ENCODE peak calls at places on chromosomes 2 and 18, in seven cellular contexts. T is testis, O is IMR-90, V is HCT116, B is ovary, R is breast epithelium, C is uterus. K is an unnamed sample.

GRCh38 chr2:1634681-1635341 is 109.5 kb downstream of the PXDN start:
- DNase-seq in V (no peak), B (peak), C (no peak), O (no peak), T (no peak), R (no peak), K (no peak)

GRCh38 chr18:79006106-79006795 is 26.6 kb downstream of the SALL3 start:
- DNase-seq in V (no peak), B (no peak), T (no peak), O (no peak), C (no peak), R (no peak), K (no peak)

GRCh38 chr2:203718087-203718486 is 11.6 kb downstream of the CD28 start:
- DNase-seq in V (no peak), R (no peak), O (peak), C (no peak), B (no peak), T (no peak), K (no peak)

GRCh38 chr2:161115605-161116097 is 44.6 kb upstream of the TANK start:
- DNase-seq in V (no peak), B (no peak), R (no peak), O (no peak), C (no peak), T (no peak), K (no peak)

GRCh38 chr2:219369447-219369861 is 18.3 kb downstream of the DNPEP start:
- DNase-seq in T (peak), B (peak), C (peak), V (no peak), R (peak), O (peak), K (no peak)

GRCh38 chr2:119049968-119050657 is 108.1 kb downstream of the MARCO start:
- DNase-seq in T (peak), R (no peak), V (no peak), B (peak), O (no peak), C (no peak), K (no peak)

GRCh38 chr2:45821558-45822271 is 170.2 kb downstream of the PRKCE start:
- DNase-seq in B (peak), O (peak), C (peak), R (peak), V (peak), T (peak), K (peak)

GRCh38 chr2:203730076-203730729 is 23.8 kb downstream of the CD28 start:
- DNase-seq in C (no peak), B (no peak), O (peak), R (no peak), T (no peak), V (no peak), K (no peak)

GRCh38 chr2:230330206-230330605 is 3.2 kb downstream of the SP140L start:
- DNase-seq in R (no peak), V (no peak), C (no peak), T (no peak), B (no peak), O (no peak), K (no peak)

GRCh38 chr2:168136392-168136977 is 110.9 kb downstream of the STK39 start:
- DNase-seq in C (no peak), B (no peak), T (no peak), V (peak), O (peak), R (no peak), K (no peak)

GRCh38 chr2:48202863-48203642 is 296.8 kb upstream of the FBXO11 start:
- DNase-seq in C (no peak), O (no peak), B (no peak), T (no peak), R (no peak), V (no peak), K (no peak)

GRCh38 chr18:64271264-64271663 is 122.4 kb upstream of the LINC00305 start:
- DNase-seq in B (no peak), R (no peak), C (no peak), T (no peak), O (no peak), V (no peak), K (no peak)

GRCh38 chr2:64311191-64311910 is 142.6 kb upstream of the LGALSL start:
- DNase-seq in V (no peak), O (no peak), B (no peak), C (no peak), T (no peak), R (peak), K (no peak)

GRCh38 chr18:63606526-63606925 is 19.4 kb downstream of the SERPINB13 start:
- DNase-seq in V (no peak), R (no peak), B (no peak), T (no peak), C (no peak), O (no peak), K (no peak)

GRCh38 chr2:232533944-232534710 is 5.4 kb upstream of the CHRNG start:
- DNase-seq in R (no peak), B (peak), T (peak), C (no peak), O (peak), V (no peak), K (no peak)

GRCh38 chr2:77520981-77521380 is 1.2 kb downstream of the LRRTM4 start:
- DNase-seq in O (no peak), V (no peak), R (no peak), B (no peak), T (no peak), C (no peak), K (no peak)

GRCh38 chr2:101014264-101014857 is 12.3 kb downstream of the RPL31 start:
- DNase-seq in B (no peak), V (no peak), R (no peak), C (no peak), O (no peak), T (no peak), K (no peak)

GRCh38 chr2:71326968-71327367 is 4.6 kb upstream of the ZNF638 start:
- DNase-seq in C (no peak), R (no peak), B (no peak), T (no peak), O (no peak), V (no peak), K (no peak)

GRCh38 chr2:24075915-24076848 is at the start of gene SF3B6:
- DNase-seq in C (peak), R (peak), B (peak), T (peak), V (peak), O (peak), K (peak)

GRCh38 chr2:24075259-24075658 is 867 bp downstream of the SF3B6 start:
- DNase-seq in O (no peak), V (no peak), C (no peak), R (no peak), T (no peak), B (no peak), K (no peak)

GRCh38 chr2:24077535-24077877 is 1.4 kb upstream of the SF3B6 start:
- DNase-seq in V (no peak), O (no peak), R (peak), B (no peak), C (no peak), T (no peak), K (no peak)

GRCh38 chr2:24077879-24078278 is 1.8 kb upstream of the SF3B6 start:
- DNase-seq in B (no peak), V (no peak), O (no peak), T (no peak), C (no peak), R (no peak), K (no peak)

DNA sequence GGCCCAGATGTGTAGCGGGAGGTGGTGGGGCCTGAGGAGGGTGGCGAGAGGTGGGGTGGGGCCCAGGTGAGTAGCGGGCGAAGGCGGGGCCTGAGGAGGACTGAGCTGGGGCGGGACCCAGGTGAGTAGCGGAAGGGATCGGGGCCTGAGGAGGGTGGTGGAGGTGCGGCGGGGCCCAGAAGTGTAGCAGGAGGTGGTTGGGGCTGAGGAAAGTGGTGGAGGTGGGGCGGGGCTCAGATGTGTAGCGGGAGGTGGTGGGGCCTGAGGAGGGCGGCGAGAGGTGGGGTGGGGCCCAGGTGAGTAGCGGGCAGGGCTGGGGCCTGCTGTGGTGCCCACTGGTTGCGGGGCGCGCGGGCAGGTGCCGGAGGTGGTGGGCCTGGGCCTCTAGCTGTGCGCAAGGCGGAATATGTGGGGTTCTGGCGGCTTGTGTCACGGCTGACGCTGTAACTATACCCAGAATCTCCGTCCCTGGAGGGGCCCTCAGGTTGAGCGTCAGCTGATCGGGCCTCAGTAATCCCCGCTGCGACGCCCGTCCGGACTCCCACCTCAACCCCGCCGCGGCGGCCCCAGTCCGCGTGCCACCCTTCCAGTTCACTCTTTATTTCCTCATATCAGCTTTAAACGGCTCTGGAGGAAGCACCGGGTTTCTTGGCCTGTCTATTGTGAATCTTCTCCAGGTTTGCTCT is 866 bp upstream of the SF3B6 start:
- DNase-seq in T (no peak), V (no peak), C (no peak), B (no peak), O (no peak), R (no peak), K (no peak)
- TF ChIP-seq POLR2A in T (no peak), V (peak), C (no peak), B (peak), O (no peak), R (peak), K (no peak)

GRCh38 chr2:98446850-98447249 is 2.2 kb downstream of the INPP4A start:
- DNase-seq in C (no peak), B (no peak), V (no peak), O (no peak), R (no peak), T (no peak), K (no peak)

GRCh38 chr2:98445708-98446577 is 1.3 kb downstream of the INPP4A start:
- DNase-seq in T (no peak), V (no peak), O (no peak), C (no peak), R (no peak), B (no peak), K (no peak)

GRCh38 chr2:98442488-98442887 is 2.2 kb upstream of the INPP4A start:
- DNase-seq in T (no peak), B (no peak), O (no peak), C (no peak), V (no peak), R (no peak), K (no peak)

GRCh38 chr2:98445167-98445522 is 487 bp downstream of the INPP4A start:
- DNase-seq in B (no peak), R (no peak), O (no peak), V (no peak), C (no peak), T (no peak), K (no peak)

GRCh38 chr2:98444436-98445166 is at the start of gene INPP4A:
- DNase-seq in V (peak), O (peak), T (peak), B (peak), R (peak), C (peak), K (peak)
- TF ChIP-seq POLR2A in V (peak), O (peak), T (peak), B (no peak), R (no peak), C (peak), K (peak)

GRCh38 chr2:96945011-96945410 is 41.4 kb downstream of the FAM178B start:
- DNase-seq in B (no peak), V (no peak), O (no peak), T (no peak), C (no peak), R (no peak), K (no peak)
- TF ChIP-seq POLR2A in B (no peak), V (no peak), O (no peak), T (no peak), C (no peak), R (no peak), K (no peak)

GRCh38 chr18:77054288-77054605 is 78.3 kb downstream of the MBP start:
- DNase-seq in C (no peak), V (no peak), R (no peak), T (no peak), B (no peak), O (no peak), K (no peak)

GRCh38 chr18:77056399-77057015 is 76.1 kb downstream of the MBP start:
- DNase-seq in V (no peak), C (no peak), T (peak), O (no peak), R (no peak), B (peak), K (no peak)

GRCh38 chr18:77057043-77057442 is 75.5 kb downstream of the MBP start:
- DNase-seq in R (no peak), C (no peak), B (no peak), O (no peak), V (no peak), T (peak), K (no peak)

GRCh38 chr18:77054606-77055428 is 77.8 kb downstream of the MBP start:
- DNase-seq in R (peak), C (peak), O (peak), V (no peak), T (peak), B (peak), K (peak)

DNA sequence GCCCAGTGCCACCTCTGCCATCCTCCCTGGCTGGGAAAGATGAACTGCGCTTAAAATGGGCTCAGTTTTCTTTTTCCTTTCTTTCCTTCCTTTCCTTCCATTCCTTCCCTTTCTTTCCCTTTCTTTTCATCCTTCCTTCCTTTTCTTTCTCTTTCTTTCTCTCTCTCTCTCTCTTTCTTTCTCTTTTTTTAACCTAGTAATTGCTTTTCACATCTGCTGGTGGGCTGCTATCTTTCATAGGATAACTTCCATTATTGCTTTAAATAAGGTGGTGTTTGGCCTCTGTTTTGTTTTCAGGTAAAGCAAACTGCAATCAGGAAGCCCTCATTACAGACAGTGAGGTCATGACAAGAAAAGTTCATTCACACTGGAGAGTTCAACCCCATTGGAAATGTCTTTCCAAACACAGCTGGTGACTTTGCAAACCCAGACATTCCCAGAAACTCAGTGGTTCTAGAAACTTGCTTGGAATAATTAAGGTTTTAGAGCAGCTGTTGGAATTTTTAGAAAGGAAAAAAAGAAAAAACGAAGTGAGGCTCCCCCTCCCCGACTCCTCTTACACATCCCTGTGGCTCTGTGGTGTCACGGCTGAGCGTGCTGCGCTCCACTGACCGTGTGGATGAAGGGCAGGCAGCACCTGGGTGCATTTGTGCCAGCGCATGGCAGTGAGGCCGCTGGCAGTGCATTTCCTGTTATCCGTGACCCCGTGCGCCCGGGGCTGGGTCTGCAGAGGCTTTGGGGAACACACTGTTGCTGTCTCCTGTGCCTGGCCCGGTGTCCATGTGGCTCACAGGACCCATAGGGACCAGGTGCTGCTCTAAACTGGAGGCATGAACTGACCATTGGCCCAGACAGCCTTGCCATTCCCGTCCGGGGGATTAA is 76.9 kb downstream of the MBP start:
- DNase-seq in T (no peak), B (no peak), R (no peak), O (peak), V (no peak), C (no peak), K (no peak)
- TF ChIP-seq POLR2A in T (no peak), B (no peak), R (no peak), O (no peak), V (no peak), C (no peak), K (no peak)

GRCh38 chr2:172578860-172579512 is 23.1 kb downstream of the PDK1 start:
- DNase-seq in V (no peak), R (no peak), T (no peak), O (no peak), B (no peak), C (no peak), K (no peak)
- TF ChIP-seq POLR2A in V (no peak), R (no peak), T (no peak), O (no peak), B (no peak), C (no peak), K (no peak)

GRCh38 chr2:241491549-241492173 is 16.7 kb downstream of the STK25 start:
- DNase-seq in C (no peak), B (no peak), T (no peak), R (no peak), V (no peak), O (no peak), K (no peak)

GRCh38 chr2:241490444-241490760 is 18.0 kb downstream of the STK25 start:
- DNase-seq in T (no peak), O (peak), V (no peak), B (no peak), R (no peak), C (no peak), K (no peak)

GRCh38 chr2:241489080-241489479 is 19.3 kb downstream of the STK25 start:
- DNase-seq in V (no peak), R (no peak), C (no peak), B (no peak), O (no peak), T (no peak), K (no peak)

GRCh38 chr2:241490825-241491505 is 17.4 kb downstream of the STK25 start:
- DNase-seq in O (no peak), V (no peak), T (no peak), C (no peak), R (no peak), B (no peak), K (no peak)

DNA sequence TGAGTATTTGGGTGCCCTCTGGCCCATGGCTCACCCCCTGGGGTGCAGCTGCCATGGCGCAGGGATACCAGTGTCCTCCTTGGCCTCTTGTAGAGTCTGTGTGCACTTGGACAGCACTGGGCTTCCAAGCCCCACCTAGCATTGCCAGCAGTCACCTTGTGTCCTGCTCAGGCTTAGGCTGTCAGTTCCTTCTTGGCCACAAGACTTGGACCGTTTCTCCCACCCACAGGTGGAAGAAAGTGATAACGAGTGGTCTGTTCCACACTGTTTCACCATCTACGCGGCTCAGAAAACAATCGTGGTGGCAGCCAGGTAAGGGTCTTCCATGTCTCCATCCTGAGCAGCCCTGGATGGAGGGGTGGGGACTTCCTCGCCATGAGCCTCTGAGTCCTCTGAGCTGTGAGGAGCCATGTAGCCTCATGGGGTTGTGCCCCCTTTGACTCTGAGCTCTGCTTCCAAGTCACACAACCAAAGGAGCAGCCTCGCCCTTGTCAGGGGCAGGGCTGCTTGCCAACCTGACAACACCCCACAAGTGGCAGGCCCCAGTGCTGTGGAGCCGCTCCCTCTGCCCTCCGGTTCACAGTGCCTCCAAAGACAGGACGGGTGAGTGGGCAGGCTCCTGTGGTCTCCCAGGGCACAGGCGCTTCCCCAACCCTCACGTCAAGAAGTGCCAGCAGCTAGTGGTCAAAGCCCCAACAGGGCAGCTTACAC is 18.5 kb downstream of the STK25 start:
- DNase-seq in R (no peak), T (no peak), B (no peak), C (no peak), V (no peak), O (no peak), K (no peak)
- TF ChIP-seq POLR2A in R (no peak), T (no peak), B (no peak), C (no peak), V (no peak), O (no peak), K (no peak)

DNA sequence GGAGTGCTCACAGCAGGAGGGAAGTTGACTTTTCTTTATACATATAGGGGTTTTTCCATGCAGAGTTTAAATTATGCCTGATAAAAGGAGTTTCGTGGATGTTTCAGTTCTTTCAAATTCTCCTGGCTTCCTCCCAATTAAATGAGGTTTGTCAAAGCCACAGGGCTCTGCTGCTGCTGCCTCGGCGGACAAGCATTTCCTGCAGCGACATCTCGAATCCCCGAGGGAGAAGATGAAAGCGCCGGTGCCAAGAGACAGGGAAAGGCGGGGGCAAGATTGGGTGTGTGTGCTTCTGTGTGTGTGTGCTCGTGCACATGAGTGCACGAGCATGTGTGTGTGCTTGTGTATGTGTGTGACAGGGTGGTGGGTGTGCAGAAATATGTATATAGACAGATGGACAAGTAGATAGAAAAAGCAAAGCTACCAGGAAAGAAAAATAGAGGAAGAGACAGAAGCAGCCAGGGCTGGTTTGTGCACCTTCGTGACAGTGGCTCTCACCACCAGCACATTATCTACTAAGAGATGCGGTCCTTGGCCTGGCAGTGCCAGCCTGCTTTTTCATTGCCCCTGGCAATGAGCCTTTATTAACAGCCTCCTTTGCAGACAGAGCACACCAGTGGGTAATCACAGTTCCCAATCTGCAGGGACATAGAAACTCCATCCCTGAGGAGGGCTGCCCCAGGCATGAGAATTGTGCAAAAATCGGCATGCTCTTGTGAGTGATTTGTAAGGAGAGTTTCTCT is 76.2 kb downstream of the CDK15 start:
- DNase-seq in R (no peak), O (peak), T (no peak), V (no peak), C (no peak), B (no peak), K (no peak)
- TF ChIP-seq POLR2A in R (no peak), O (no peak), T (no peak), V (no peak), C (no peak), B (no peak), K (no peak)